ENCODE peak calls at places on chromosomes 7 and 10, in seven cellular contexts. D, L, I, J, H, O and M are unnamed samples.

GRCh38 chr10:1256139-1256720 is 200.0 kb downstream of the WDR37 start:
- DNase-seq in D (no peak), L (no peak), I (no peak), J (no peak), H (no peak), O (no peak), M (no peak)

GRCh38 chr7:104923010-104923421 is 91.0 kb upstream of the KMT2E start:
- DNase-seq in D (peak), L (peak), I (no peak), J (peak), H (peak), O (peak), M (peak)

GRCh38 chr10:52353960-52354394 is 39.9 kb downstream of the DKK1 start:
- DNase-seq in D (no peak), L (no peak), I (no peak), J (peak), H (peak), O (peak), M (no peak)

GRCh38 chr10:104614245-104614831 is 26.8 kb upstream of the SORCS3 start:
- DNase-seq in D (no peak), L (peak), I (no peak), J (peak), H (peak), O (no peak), M (peak)

GRCh38 chr7:16753932-16754571 is 497 bp downstream of the TSPAN13 start:
- DNase-seq in D (no peak), L (no peak), I (peak), J (peak), H (no peak), O (peak), M (peak)

GRCh38 chr10:77836299-77836820 is 90.2 kb downstream of the DLG5 start:
- DNase-seq in D (no peak), L (no peak), I (no peak), J (peak), H (peak), O (peak), M (no peak)

GRCh38 chr10:12534824-12535223 is 185.5 kb downstream of the CAMK1D start:
- DNase-seq in D (no peak), L (no peak), I (no peak), J (peak), H (no peak), O (no peak), M (no peak)

GRCh38 chr7:20385121-20385520 is 54.4 kb downstream of the ITGB8 start:
- DNase-seq in D (no peak), L (no peak), I (no peak), J (peak), H (peak), O (peak), M (no peak)

GRCh38 chr10:118508355-118508754 is 87.1 kb downstream of the PRLHR start:
- DNase-seq in D (no peak), L (no peak), I (no peak), J (no peak), H (no peak), O (no peak), M (no peak)

GRCh38 chr7:76048668-76048988 is 722 bp downstream of the MDH2 start:
- DNase-seq in D (no peak), L (no peak), I (no peak), J (no peak), H (no peak), O (no peak), M (peak)

GRCh38 chr7:18513343-18513742 is 17.8 kb downstream of the HDAC9 start:
- DNase-seq in D (no peak), L (no peak), I (no peak), J (no peak), H (no peak), O (no peak), M (no peak)

DNA sequence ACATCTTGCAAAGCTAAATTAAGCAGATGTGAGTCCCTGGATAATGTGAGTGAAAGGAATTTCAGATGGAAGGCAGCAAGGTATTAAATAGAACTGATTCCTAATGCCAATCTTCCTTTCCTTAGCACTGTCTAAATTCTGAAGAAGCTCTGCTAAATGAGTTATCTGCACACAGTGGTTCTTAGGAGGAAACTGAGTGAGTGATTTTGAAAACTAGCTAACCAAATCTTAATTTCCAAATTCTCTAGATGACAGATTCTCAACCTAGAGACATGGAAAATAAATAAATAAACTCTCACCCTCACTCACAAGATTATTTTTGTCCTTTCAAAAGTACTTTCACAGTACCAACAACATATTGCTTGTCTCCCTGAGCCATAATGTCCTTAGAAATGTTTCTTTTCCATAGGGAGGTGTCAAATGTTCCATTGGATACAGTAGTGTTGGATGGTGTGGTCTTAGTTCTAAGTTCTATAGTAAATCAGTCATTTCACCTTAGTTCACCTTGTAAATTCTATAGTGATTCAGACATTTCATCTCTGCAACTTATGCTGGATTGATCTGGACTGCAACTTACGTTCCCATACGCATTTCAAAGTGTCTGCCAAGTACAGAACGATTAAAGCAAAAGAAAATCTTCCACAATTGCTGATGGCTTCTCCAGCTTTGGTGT is 145.3 kb upstream of the FAM171A1 start:
- DNase-seq in D (no peak), L (no peak), I (no peak), J (no peak), H (no peak), O (no peak), M (no peak)
- TF ChIP-seq CTCF in D (no peak), L (no peak), I (no peak), J (no peak), H (no peak), O (no peak), M (no peak)

DNA sequence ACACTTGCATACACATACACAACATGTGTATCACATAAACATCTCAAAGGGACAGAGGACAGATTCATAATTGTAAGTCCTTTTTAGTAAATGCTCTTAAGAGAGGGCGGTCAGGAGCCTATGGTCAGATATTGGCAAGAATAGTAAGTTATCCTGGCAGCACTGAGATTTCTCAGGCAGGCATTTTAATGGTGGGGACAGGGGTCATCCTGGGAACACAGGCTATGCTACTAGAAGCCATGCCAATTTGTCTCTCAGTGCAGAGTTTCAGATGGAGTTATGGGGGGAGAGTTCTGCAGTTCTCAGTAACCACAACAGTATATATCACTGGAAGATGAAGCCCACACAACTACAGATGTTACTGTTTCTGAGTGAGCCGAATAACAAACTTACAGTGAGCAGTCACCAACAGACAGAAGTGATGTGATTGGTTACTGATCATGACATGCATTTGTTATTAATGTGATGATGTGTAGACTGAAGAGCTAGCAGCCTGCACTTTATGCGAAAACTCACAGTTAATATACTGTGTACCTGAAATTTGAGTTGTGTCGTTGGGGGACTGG is 16.4 kb downstream of the ZNF487 start:
- DNase-seq in D (no peak), L (no peak), I (no peak), J (no peak), H (no peak), O (no peak), M (no peak)
- TF ChIP-seq CTCF in D (no peak), L (no peak), I (no peak), J (no peak), H (no peak), O (no peak), M (no peak)

DNA sequence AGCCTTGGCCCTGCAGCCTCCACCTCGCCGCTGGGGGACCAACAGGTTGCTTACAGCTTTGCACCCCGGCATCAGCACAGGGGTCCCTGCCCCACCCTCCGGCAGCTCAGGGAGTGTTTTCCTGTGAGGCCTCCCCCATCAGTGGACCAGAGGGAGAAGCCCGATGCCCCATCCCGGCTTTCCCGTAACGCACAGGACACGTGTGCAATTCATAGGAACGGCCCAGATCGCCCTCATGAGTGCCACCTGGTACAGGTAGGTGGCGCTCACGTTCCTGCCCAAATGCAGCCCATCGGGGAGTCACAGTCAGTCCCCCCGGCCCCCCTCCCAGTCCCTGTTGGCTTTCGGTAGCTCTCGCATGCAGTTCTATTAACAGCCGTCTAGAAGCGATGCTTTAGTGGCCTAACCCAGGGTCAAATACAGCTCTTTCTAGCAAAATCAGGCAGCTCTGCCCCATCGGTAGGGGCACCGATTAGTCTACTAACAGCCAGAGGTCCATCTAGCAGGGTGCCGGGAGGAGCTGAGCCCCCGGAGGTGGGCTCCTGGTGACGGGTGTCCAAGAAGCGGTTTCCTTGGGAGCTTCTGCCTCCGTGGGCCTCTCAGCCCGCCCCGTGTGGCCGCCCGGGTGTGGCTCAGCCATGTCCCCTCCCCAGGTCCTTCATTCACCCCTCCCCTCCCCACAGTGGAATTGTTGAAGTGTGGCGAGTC is 48.4 kb upstream of the GTF2IRD1 start:
- DNase-seq in D (peak), L (no peak), I (peak), J (no peak), H (no peak), O (no peak), M (peak)
- TF ChIP-seq CTCF in D (peak), L (peak), I (no peak), J (peak), H (peak), O (no peak), M (peak)

GRCh38 chr7:133139350-133139749 is 57.5 kb upstream of the CHCHD3 start:
- DNase-seq in D (no peak), L (peak), I (no peak), J (peak), H (peak), O (peak), M (peak)
- TF ChIP-seq CTCF in D (no peak), L (no peak), I (no peak), J (peak), H (peak), O (peak), M (peak)

GRCh38 chr10:64619068-64619467 is 1097.9 kb downstream of the REEP3 start:
- DNase-seq in D (no peak), L (no peak), I (no peak), J (no peak), H (no peak), O (no peak), M (no peak)
- TF ChIP-seq CTCF in D (no peak), L (no peak), I (no peak), J (no peak), H (no peak), O (no peak), M (no peak)

GRCh38 chr10:117004627-117005453 is at the start of gene SHTN1:
- DNase-seq in D (peak), L (peak), I (peak), J (peak), H (peak), O (peak), M (peak)

GRCh38 chr10:117004238-117004626 is 755 bp downstream of the SHTN1 start:
- DNase-seq in D (no peak), L (no peak), I (no peak), J (no peak), H (no peak), O (no peak), M (no peak)

GRCh38 chr10:117003336-117003735 is 1.7 kb downstream of the SHTN1 start:
- DNase-seq in D (no peak), L (no peak), I (no peak), J (no peak), H (no peak), O (no peak), M (no peak)

GRCh38 chr10:117007080-117007479 is 2.1 kb upstream of the SHTN1 start:
- DNase-seq in D (no peak), L (peak), I (no peak), J (peak), H (peak), O (peak), M (no peak)

GRCh38 chr10:117005454-117006055 is 568 bp upstream of the SHTN1 start:
- DNase-seq in D (no peak), L (peak), I (peak), J (peak), H (no peak), O (no peak), M (peak)
- TF ChIP-seq CTCF in D (no peak), L (no peak), I (no peak), J (no peak), H (peak), O (no peak), M (no peak)

DNA sequence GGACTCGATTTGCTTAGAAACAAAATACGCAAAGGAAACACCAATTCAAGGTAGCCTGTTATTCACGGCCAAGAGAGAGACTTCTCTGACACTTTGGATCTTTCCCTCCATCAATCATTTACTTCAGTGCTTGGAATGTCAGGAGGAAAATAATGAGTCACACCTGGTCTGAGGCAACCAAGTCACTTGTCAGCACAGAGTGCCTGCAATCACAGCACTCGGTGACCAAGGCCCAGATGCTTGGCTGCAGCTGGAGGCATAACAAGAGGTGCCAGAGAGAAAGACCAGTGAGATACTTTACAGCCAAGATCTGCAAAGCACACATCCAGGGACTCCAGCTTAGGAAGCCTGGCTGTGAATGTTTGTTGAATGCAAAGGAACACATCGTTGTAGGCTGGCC is 34.0 kb downstream of the ASB13 start:
- DNase-seq in D (no peak), L (no peak), I (peak), J (peak), H (no peak), O (no peak), M (no peak)
- TF ChIP-seq CTCF in D (no peak), L (no peak), I (no peak), J (no peak), H (no peak), O (no peak), M (no peak)

GRCh38 chr7:128322040-128322643 is 21.6 kb downstream of the RBM28 start:
- DNase-seq in D (no peak), L (no peak), I (no peak), J (peak), H (peak), O (peak), M (no peak)

GRCh38 chr7:128318696-128319095 is 25.0 kb downstream of the RBM28 start:
- DNase-seq in D (no peak), L (no peak), I (no peak), J (no peak), H (no peak), O (no peak), M (no peak)

GRCh38 chr7:128321044-128321422 is 22.7 kb downstream of the RBM28 start:
- DNase-seq in D (no peak), L (no peak), I (no peak), J (no peak), H (no peak), O (no peak), M (no peak)

GRCh38 chr7:128324363-128324680 is 19.4 kb downstream of the RBM28 start:
- DNase-seq in D (no peak), L (no peak), I (no peak), J (no peak), H (no peak), O (no peak), M (no peak)

GRCh38 chr7:128323489-128324362 is 20.0 kb downstream of the RBM28 start:
- DNase-seq in D (no peak), L (no peak), I (no peak), J (no peak), H (peak), O (peak), M (no peak)
- TF ChIP-seq CTCF in D (no peak), L (no peak), I (no peak), J (no peak), H (no peak), O (no peak), M (no peak)

GRCh38 chr10:109946680-109947446 is 23.6 kb upstream of the XPNPEP1 start:
- DNase-seq in D (no peak), L (no peak), I (no peak), J (no peak), H (no peak), O (no peak), M (no peak)
- TF ChIP-seq CTCF in D (no peak), L (no peak), I (no peak), J (no peak), H (no peak), O (no peak), M (no peak)

GRCh38 chr10:61974611-61975010 is 73.1 kb downstream of the ARID5B start:
- DNase-seq in D (peak), L (no peak), I (no peak), J (no peak), H (peak), O (peak), M (no peak)

GRCh38 chr10:61975107-61975932 is 73.8 kb downstream of the ARID5B start:
- DNase-seq in D (no peak), L (no peak), I (no peak), J (peak), H (peak), O (peak), M (no peak)

GRCh38 chr10:61973923-61974322 is 72.4 kb downstream of the ARID5B start:
- DNase-seq in D (no peak), L (no peak), I (no peak), J (no peak), H (no peak), O (peak), M (no peak)

GRCh38 chr10:61981460-61981859 is 80.0 kb downstream of the ARID5B start:
- DNase-seq in D (no peak), L (no peak), I (no peak), J (peak), H (no peak), O (no peak), M (no peak)

DNA sequence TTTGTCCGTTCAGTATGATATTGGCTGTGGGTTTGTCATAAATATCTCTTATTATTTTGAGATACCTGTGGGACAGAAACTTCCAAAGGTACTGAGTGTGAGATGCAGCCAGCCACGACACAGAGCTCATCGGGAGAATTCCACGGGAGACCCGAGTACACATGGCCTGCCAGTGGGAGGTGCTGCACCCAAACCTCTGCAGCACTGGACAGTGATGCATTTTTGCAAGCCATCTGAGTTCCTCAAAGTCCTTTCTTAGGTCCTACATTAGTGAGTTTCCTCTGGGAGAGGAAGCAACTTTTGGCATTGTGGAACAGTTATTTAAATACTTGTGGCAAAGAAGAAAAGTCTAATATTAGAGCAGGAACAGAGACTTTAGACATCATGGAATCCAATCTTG is 77.5 kb downstream of the ARID5B start:
- DNase-seq in D (no peak), L (no peak), I (no peak), J (no peak), H (no peak), O (no peak), M (no peak)
- TF ChIP-seq CTCF in D (no peak), L (no peak), I (no peak), J (no peak), H (no peak), O (peak), M (no peak)